ENCODE peak calls at places on chromosomes 2 and 18, in seven cellular contexts. K, C, Z, P, O, T and G are unnamed samples.

GRCh38 chr18:8031496-8031895 is 464.4 kb downstream of the PTPRM start:
- DNase-seq in K (no peak), C (no peak), Z (no peak), P (no peak), O (no peak), T (no peak), G (no peak)

GRCh38 chr2:147405651-147406050 is 439.2 kb upstream of the ACVR2A start:
- DNase-seq in K (no peak), C (no peak), Z (peak), P (no peak), O (no peak), T (no peak), G (no peak)

GRCh38 chr2:186309901-186310300 is 176.2 kb upstream of the ZC3H15 start:
- DNase-seq in K (no peak), C (no peak), Z (peak), P (no peak), O (no peak), T (no peak), G (no peak)

GRCh38 chr2:137223722-137224121 is 458.4 kb downstream of the THSD7B start:
- DNase-seq in K (no peak), C (no peak), Z (no peak), P (no peak), O (no peak), T (no peak), G (no peak)

GRCh38 chr2:12253167-12253778 is 463.5 kb upstream of the TRIB2 start:
- DNase-seq in K (no peak), C (no peak), Z (no peak), P (no peak), O (no peak), T (no peak), G (no peak)

GRCh38 chr2:31239842-31240198 is 5.9 kb downstream of the EHD3 start:
- DNase-seq in K (no peak), C (no peak), Z (peak), P (no peak), O (peak), T (no peak), G (no peak)

GRCh38 chr2:43212931-43213330 is 13.5 kb downstream of the ZFP36L2 start:
- DNase-seq in K (peak), C (no peak), Z (no peak), P (peak), O (no peak), T (peak), G (no peak)

GRCh38 chr2:71154798-71155197 is 24.4 kb downstream of the MPHOSPH10 start:
- DNase-seq in K (no peak), C (peak), Z (no peak), P (no peak), O (peak), T (no peak), G (no peak)

GRCh38 chr2:21787931-21788330 is 664.2 kb downstream of the TDRD15 start:
- DNase-seq in K (no peak), C (no peak), Z (no peak), P (no peak), O (peak), T (no peak), G (no peak)

GRCh38 chr18:48894799-48895346 is 55.9 kb downstream of the SMAD7 start:
- DNase-seq in K (no peak), C (no peak), Z (peak), P (no peak), O (no peak), T (no peak), G (no peak)

GRCh38 chr2:62306751-62307468 is 111.0 kb downstream of the B3GNT2 start:
- DNase-seq in K (peak), C (no peak), Z (peak), P (no peak), O (no peak), T (no peak), G (no peak)

GRCh38 chr18:48629730-48630324 is 91.0 kb downstream of the CTIF start:
- DNase-seq in K (no peak), C (peak), Z (peak), P (no peak), O (peak), T (no peak), G (no peak)

GRCh38 chr2:141899740-141900139 is 231.1 kb downstream of the LRP1B start:
- DNase-seq in K (no peak), C (no peak), Z (no peak), P (no peak), O (no peak), T (no peak), G (no peak)

GRCh38 chr2:177080746-177081145 is 131.8 kb upstream of the HNRNPA3 start:
- DNase-seq in K (no peak), C (no peak), Z (no peak), P (no peak), O (no peak), T (no peak), G (no peak)

GRCh38 chr2:9885036-9885684 is 41.9 kb downstream of the TAF1B start:
- DNase-seq in K (no peak), C (no peak), Z (peak), P (no peak), O (peak), T (no peak), G (no peak)

GRCh38 chr2:72147971-72148369 is 308 bp upstream of the CYP26B1 start:
- DNase-seq in K (no peak), C (no peak), Z (no peak), P (no peak), O (no peak), T (no peak), G (no peak)

GRCh38 chr18:48545690-48546365 is 7.0 kb downstream of the CTIF start:
- DNase-seq in K (no peak), C (no peak), Z (peak), P (peak), O (peak), T (peak), G (peak)

GRCh38 chr18:62781893-62782292 is 66.6 kb downstream of the PHLPP1 start:
- DNase-seq in K (no peak), C (no peak), Z (peak), P (no peak), O (peak), T (no peak), G (no peak)

GRCh38 chr2:145593991-145594702 is 1074.2 kb upstream of the ZEB2 start:
- DNase-seq in K (no peak), C (peak), Z (peak), P (no peak), O (peak), T (no peak), G (no peak)

GRCh38 chr2:24492283-24493272 is 1.5 kb downstream of the NCOA1 start:
- DNase-seq in K (peak), C (peak), Z (peak), P (peak), O (peak), T (peak), G (no peak)

GRCh38 chr2:189221811-189222210 is 42.2 kb upstream of the COL5A2 start:
- DNase-seq in K (no peak), C (no peak), Z (peak), P (no peak), O (peak), T (no peak), G (no peak)

GRCh38 chr2:160253440-160254296 is 53.6 kb upstream of the ITGB6 start:
- DNase-seq in K (no peak), C (no peak), Z (peak), P (no peak), O (peak), T (no peak), G (no peak)

GRCh38 chr2:70994055-70994444 is 623 bp downstream of the TEX261 start:
- DNase-seq in K (no peak), C (no peak), Z (peak), P (no peak), O (peak), T (no peak), G (peak)

GRCh38 chr2:112529751-112530150 is 12.5 kb upstream of the POLR1B start:
- DNase-seq in K (no peak), C (no peak), Z (no peak), P (no peak), O (no peak), T (no peak), G (no peak)

GRCh38 chr18:60053747-60054304 is 154.0 kb downstream of the PMAIP1 start:
- DNase-seq in K (peak), C (no peak), Z (peak), P (no peak), O (peak), T (no peak), G (no peak)